ENCODE peak calls at places on chromosomes 3 and 15, in four cellular contexts. P is posterior vena cava, K is upper lobe of left lung, I is NCI-H2081. N is an unnamed sample.

GRCh38 chr3:16234281-16234680 is 30.5 kb downstream of the DPH3 start:
- DNase-seq in P (no peak), K (no peak), I (no peak), N (no peak)

GRCh38 chr3:52606373-52607085 is 70.1 kb downstream of the UQCC5 start:
- DNase-seq in P (no peak), K (no peak), I (peak), N (peak)

GRCh38 chr3:11641683-11642407 is 1.9 kb downstream of the VGLL4 start:
- DNase-seq in P (no peak), K (no peak), I (peak), N (no peak)

GRCh38 chr3:177150970-177151627 is 46.2 kb downstream of the TBL1XR1 start:
- DNase-seq in P (no peak), K (no peak), I (peak), N (peak)

GRCh38 chr15:88690331-88690730 is 51.5 kb downstream of the ISG20 start:
- DNase-seq in P (no peak), K (no peak), I (no peak), N (no peak)

GRCh38 chr3:152646004-152646403 is 188.9 kb upstream of the P2RY1 start:
- DNase-seq in P (no peak), K (no peak), I (peak), N (no peak)

GRCh38 chr3:51392301-51393095 is 1.4 kb downstream of the RBM15B start:
- DNase-seq in P (peak), K (peak), I (no peak), N (no peak)

GRCh38 chr3:194814878-194815357 is 129.2 kb downstream of the FAM43A start:
- DNase-seq in P (no peak), K (no peak), I (no peak), N (no peak)

GRCh38 chr3:9316881-9317341 is 45.9 kb upstream of the THUMPD3 start:
- DNase-seq in P (no peak), K (no peak), I (no peak), N (no peak)

GRCh38 chr3:18207232-18207631 is 217.9 kb downstream of the SATB1 start:
- DNase-seq in P (no peak), K (no peak), I (no peak), N (no peak)

GRCh38 chr15:50339717-50340116 is 15.3 kb downstream of the GABPB1 start:
- DNase-seq in P (no peak), K (no peak), I (no peak), N (no peak)

GRCh38 chr15:97547381-97547780 is 413.1 kb upstream of the ARRDC4 start:
- DNase-seq in P (no peak), K (no peak), I (peak), N (no peak)

GRCh38 chr15:31606942-31607497 is 280.4 kb downstream of the KLF13 start:
- DNase-seq in P (no peak), K (no peak), I (no peak), N (no peak)

GRCh38 chr3:13600950-13601691 is 52.2 kb downstream of the FBLN2 start:
- DNase-seq in P (no peak), K (no peak), I (no peak), N (no peak)

GRCh38 chr15:63797901-63798300 is 35.8 kb downstream of the HERC1 start:
- DNase-seq in P (no peak), K (no peak), I (no peak), N (no peak)

GRCh38 chr3:25532763-25533162 is 104.7 kb downstream of the RARB start:
- DNase-seq in P (no peak), K (no peak), I (no peak), N (no peak)

GRCh38 chr3:189944285-189945145 is 176.2 kb downstream of the P3H2 start:
- DNase-seq in P (no peak), K (no peak), I (no peak), N (no peak)

GRCh38 chr15:60973637-60974415 is 255.3 kb downstream of the RORA start:
- DNase-seq in P (no peak), K (no peak), I (no peak), N (no peak)

GRCh38 chr3:71035314-71035713 is 548.2 kb downstream of the FOXP1 start:
- DNase-seq in P (no peak), K (no peak), I (peak), N (no peak)

GRCh38 chr3:115071122-115071521 is 76.0 kb downstream of the ZBTB20 start:
- DNase-seq in P (no peak), K (no peak), I (no peak), N (no peak)

GRCh38 chr3:73433079-73433478 is 191.7 kb downstream of the PDZRN3 start:
- DNase-seq in P (no peak), K (no peak), I (no peak), N (no peak)

GRCh38 chr3:192372627-192373026 is 354.7 kb downstream of the FGF12 start:
- DNase-seq in P (no peak), K (no peak), I (peak), N (peak)

N was measured in DMS 273 treated with DMSO at 0.1 percent for 48 hours.